ENCODE peak calls at places on chromosomes 12 and 14, in ten cellular contexts. V is tibial nerve, B is aorta, J is H1, C is Karpas-422, X is ascending aorta, F is heart left ventricle, I is suprapubic skin, A is GM23248, L is A673. K is an unnamed sample.

GRCh38 chr12:127165567-127166392 is 1101.2 kb upstream of the TMEM132C start:
- DNase-seq in V (peak), B (peak), J (peak), C (no peak), X (peak), F (peak), I (peak), A (peak), L (peak), K (peak)

GRCh38 chr12:27424631-27425230 is 21.8 kb upstream of the SMCO2 start:
- DNase-seq in V (no peak), B (no peak), J (no peak), C (peak), X (no peak), F (no peak), I (no peak), A (peak), L (peak), K (no peak)

GRCh38 chr12:131272415-131272814 is 318.7 kb downstream of the ADGRD1 start:
- DNase-seq in V (no peak), B (no peak), J (no peak), C (no peak), X (no peak), F (no peak), I (no peak), A (no peak), L (no peak), K (no peak)

GRCh38 chr12:57461326-57461903 is 1.8 kb downstream of the GLI1 start:
- DNase-seq in V (peak), B (peak), J (peak), C (peak), X (no peak), F (peak), I (no peak), A (peak), L (peak), K (peak)

GRCh38 chr12:47547077-47547476 is 158.8 kb downstream of the RPAP3 start:
- DNase-seq in V (no peak), B (no peak), J (no peak), C (no peak), X (no peak), F (no peak), I (no peak), A (peak), L (peak), K (no peak)

GRCh38 chr14:47674546-47675238 is 713 bp downstream of the MDGA2 start:
- DNase-seq in V (no peak), B (peak), J (peak), C (no peak), X (no peak), F (peak), I (no peak), A (no peak), L (peak), K (no peak)

GRCh38 chr12:10503460-10503859 is 2.2 kb upstream of the EIF2S3B start:
- DNase-seq in V (no peak), B (no peak), J (no peak), C (no peak), X (no peak), F (no peak), I (no peak), A (no peak), L (no peak), K (no peak)

GRCh38 chr14:23864856-23865255 is 88.7 kb upstream of the DHRS4 start:
- DNase-seq in V (no peak), B (no peak), J (no peak), C (no peak), X (no peak), F (no peak), I (no peak), A (no peak), L (no peak), K (no peak)

GRCh38 chr12:1890810-1891209 is 27.6 kb downstream of the CACNA2D4 start:
- DNase-seq in V (no peak), B (no peak), J (no peak), C (no peak), X (no peak), F (no peak), I (no peak), A (no peak), L (no peak), K (no peak)

DNA sequence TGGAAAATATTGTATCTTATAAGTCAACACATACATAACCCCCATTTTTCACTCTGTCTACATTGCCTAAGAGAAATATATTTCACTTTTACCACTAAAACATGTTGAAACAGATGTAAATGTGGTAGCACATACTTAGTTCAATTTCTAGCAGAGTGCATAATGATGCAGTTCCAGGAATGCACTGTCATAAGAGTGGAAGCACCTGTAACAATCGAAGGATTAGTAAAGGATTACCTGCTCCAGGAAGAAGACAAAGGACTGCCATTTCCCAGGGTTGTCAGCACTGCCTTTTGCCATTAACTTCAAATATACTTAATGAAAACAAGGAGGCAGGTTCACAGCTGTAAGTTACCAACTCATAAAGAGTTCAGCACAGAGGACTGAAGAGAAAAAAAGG is 24.6 kb downstream of the DAD1 start:
- DNase-seq in V (no peak), B (no peak), J (no peak), C (no peak), X (no peak), F (no peak), I (no peak), A (no peak), L (no peak), K (no peak)
- H3K4me3 ChIP-seq in V (no peak), B (no peak), J (no peak), C (no peak), X (no peak), F (no peak), I (no peak), A (no peak), L (no peak), K (no peak)

GRCh38 chr12:11820476-11820875 is 171.0 kb downstream of the ETV6 start:
- DNase-seq in V (no peak), B (no peak), J (no peak), C (no peak), X (no peak), F (no peak), I (no peak), A (no peak), L (no peak), K (no peak)
- H3K27ac ChIP-seq in V (no peak), B (no peak), J (no peak), C (no peak), X (no peak), F (no peak), I (no peak), A (no peak), L (peak), K (no peak)

DNA sequence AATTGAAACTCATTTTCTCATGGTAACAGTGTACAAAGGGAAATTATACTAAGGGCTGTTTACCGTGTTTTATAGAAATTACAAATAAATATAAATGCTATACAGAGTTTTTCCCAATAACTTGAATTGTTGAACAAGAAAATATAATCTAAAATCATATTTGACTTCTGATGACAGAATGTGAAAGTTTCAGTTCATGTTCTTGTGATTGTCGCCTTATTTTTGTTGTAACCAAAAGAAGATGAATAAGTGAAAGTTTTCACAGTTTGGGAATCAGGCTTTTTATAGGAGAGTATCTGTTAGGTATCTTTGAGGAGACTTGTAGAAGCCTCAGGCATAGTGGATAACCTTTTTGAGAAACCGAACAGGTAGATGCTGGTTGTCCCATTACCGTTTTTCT is 28.1 kb downstream of the ANO6 start:
- DNase-seq in V (no peak), B (no peak), J (no peak), C (no peak), X (no peak), F (no peak), I (no peak), A (no peak), L (no peak), K (no peak)
- H3K4me3 ChIP-seq in V (no peak), B (peak), J (no peak), C (no peak), X (peak), F (no peak), I (no peak), A (peak), L (no peak), K (no peak)

GRCh38 chr14:79293482-79293881 is 917.8 kb downstream of the DIO2 start:
- DNase-seq in V (no peak), B (no peak), J (no peak), C (no peak), X (no peak), F (no peak), I (no peak), A (no peak), L (no peak), K (no peak)
- H3K27ac ChIP-seq in V (no peak), B (no peak), J (no peak), C (no peak), X (no peak), F (no peak), I (no peak), A (no peak), L (no peak), K (no peak)

DNA sequence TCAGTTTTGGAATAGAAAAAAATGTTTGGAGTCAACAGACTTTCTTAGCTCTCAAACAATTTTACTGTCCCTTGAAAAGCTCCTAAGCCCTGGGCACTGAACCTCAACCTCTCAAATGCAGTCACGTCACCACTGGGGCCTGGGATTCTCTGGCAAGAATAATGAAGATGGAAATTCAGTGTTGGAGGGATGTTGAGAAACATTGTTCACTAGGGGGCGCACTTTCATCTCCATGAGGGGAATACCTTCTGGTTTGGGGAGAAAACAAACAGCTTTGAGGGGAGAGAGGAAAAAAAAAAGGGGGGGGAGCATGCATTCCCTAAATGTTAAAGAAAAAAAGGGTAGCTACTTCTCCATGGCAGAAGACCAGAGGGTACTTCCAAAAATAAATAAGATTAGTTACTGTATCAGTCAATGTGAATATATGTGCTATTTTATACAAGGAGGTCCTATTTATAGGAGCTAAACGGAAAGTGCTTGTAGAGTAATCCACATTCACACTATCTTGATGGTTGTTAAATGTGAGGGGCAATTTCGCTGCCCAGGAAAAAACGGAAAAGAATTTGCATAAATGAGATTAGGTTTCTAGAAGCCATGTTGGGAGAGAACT is 5.8 kb upstream of the TBPL2 start:
- DNase-seq in V (no peak), B (no peak), J (peak), C (peak), X (no peak), F (no peak), I (no peak), A (peak), L (peak), K (peak)
- H3K4me3 ChIP-seq in V (no peak), B (no peak), J (no peak), C (no peak), X (no peak), F (no peak), I (no peak), A (peak), L (peak), K (no peak)

DNA sequence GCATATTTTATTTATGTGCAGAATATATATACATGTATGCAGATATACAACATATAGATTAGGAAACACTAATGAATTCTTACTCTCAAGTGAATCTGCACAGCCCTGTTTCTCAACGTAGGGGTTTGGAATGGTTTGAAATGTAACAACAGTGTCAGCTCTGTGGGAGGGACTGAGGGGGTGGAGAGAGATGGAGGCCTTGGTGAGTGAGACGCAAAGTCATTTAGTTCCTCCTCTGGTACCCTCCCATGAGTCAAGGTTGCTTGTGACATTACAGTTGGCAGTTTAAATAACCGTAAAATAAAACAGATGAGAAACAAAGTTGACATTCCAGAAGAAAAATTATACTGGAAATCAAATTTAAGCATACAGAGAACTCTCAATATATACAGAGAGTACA is 313.0 kb upstream of the PRKD1 start:
- DNase-seq in V (no peak), B (no peak), J (no peak), C (no peak), X (no peak), F (no peak), I (no peak), A (peak), L (no peak), K (no peak)
- H3K27ac ChIP-seq in V (no peak), B (no peak), J (no peak), C (no peak), X (no peak), F (no peak), I (no peak), A (no peak), L (no peak), K (no peak)

GRCh38 chr12:124194521-124195225 is 100.2 kb upstream of the RFLNA start:
- DNase-seq in V (no peak), B (no peak), J (no peak), C (no peak), X (no peak), F (no peak), I (no peak), A (no peak), L (no peak), K (no peak)
- H3K4me3 ChIP-seq in V (no peak), B (no peak), J (no peak), C (no peak), X (no peak), F (no peak), I (no peak), A (no peak), L (no peak), K (no peak)